ENCODE peak calls at places on chromosomes 11 and 22, in six cellular contexts. T, Z, R, H, G and U are unnamed samples.

GRCh38 chr11:57680552-57680874 is 12.6 kb downstream of the ZDHHC5 start:
- DNase-seq in H (peak), T (no peak), R (no peak), Z (peak), G (no peak), U (no peak)

GRCh38 chr11:65047581-65048422 is 6.8 kb downstream of the SAC3D1 start:
- DNase-seq in H (no peak), Z (no peak), T (no peak), R (no peak), G (no peak), U (no peak)

GRCh38 chr11:39569784-39570183 is 1889.7 kb downstream of the LRRC4C start:
- DNase-seq in T (no peak), Z (no peak), G (no peak), R (no peak), H (no peak), U (no peak)

GRCh38 chr11:27497284-27497866 is 9.2 kb downstream of the LIN7C start:
- DNase-seq in R (no peak), H (peak), Z (peak), G (peak), T (no peak), U (no peak)

GRCh38 chr11:66639066-66639813 is 737 bp downstream of the RBM4 start:
- DNase-seq in R (peak), T (no peak), H (peak), Z (peak), G (peak), U (no peak)

GRCh38 chr11:112524808-112525207 is 264.1 kb upstream of the PLET1 start:
- DNase-seq in H (no peak), T (no peak), G (no peak), Z (no peak), R (no peak), U (no peak)

GRCh38 chr11:67646535-67647336 is 3.8 kb downstream of the ACY3 start:
- DNase-seq in T (no peak), Z (no peak), G (no peak), R (no peak), H (no peak), U (no peak)

GRCh38 chr11:86625544-86625943 is 46.9 kb downstream of the ME3 start:
- DNase-seq in T (no peak), H (no peak), Z (no peak), R (no peak), G (no peak), U (no peak)

GRCh38 chr22:27993774-27994350 is 74.8 kb upstream of the PITPNB start:
- DNase-seq in G (no peak), H (no peak), R (no peak), T (no peak), Z (no peak), U (no peak)

GRCh38 chr11:62667460-62667859 is 2.3 kb downstream of the CSKMT start:
- DNase-seq in H (no peak), R (no peak), T (no peak), G (no peak), Z (no peak), U (no peak)

GRCh38 chr11:126997196-126997595 is 3.4 kb downstream of the KIRREL3 start:
- DNase-seq in H (peak), G (no peak), R (no peak), Z (no peak), T (no peak), U (no peak)

GRCh38 chr22:45726081-45726480 is 54.4 kb downstream of the ATXN10 start:
- DNase-seq in H (no peak), G (no peak), Z (no peak), R (no peak), T (no peak), U (no peak)

GRCh38 chr22:45718391-45718790 is 46.8 kb downstream of the ATXN10 start:
- DNase-seq in Z (no peak), T (no peak), H (no peak), R (no peak), G (no peak), U (no peak)

GRCh38 chr22:45720875-45721378 is 49.3 kb downstream of the ATXN10 start:
- DNase-seq in T (no peak), R (no peak), G (no peak), Z (no peak), H (no peak), U (no peak)

GRCh38 chr22:45717787-45718186 is 46.2 kb downstream of the ATXN10 start:
- DNase-seq in R (no peak), G (no peak), T (no peak), H (peak), Z (peak), U (no peak)

GRCh38 chr22:45722006-45722405 is 50.4 kb downstream of the ATXN10 start:
- DNase-seq in R (no peak), T (no peak), G (no peak), H (no peak), Z (no peak), U (no peak)
- H3K4me3 ChIP-seq in R (no peak), T (no peak), G (no peak), H (no peak), Z (no peak), U (no peak)

GRCh38 chr11:94325681-94326080 is 21.3 kb downstream of the IZUMO1R start:
- DNase-seq in T (peak), G (peak), R (peak), H (peak), Z (peak), U (no peak)
- TF ChIP-seq CTCF in T (peak), G (peak), R (no peak), H (peak), Z (peak), U (peak)

DNA sequence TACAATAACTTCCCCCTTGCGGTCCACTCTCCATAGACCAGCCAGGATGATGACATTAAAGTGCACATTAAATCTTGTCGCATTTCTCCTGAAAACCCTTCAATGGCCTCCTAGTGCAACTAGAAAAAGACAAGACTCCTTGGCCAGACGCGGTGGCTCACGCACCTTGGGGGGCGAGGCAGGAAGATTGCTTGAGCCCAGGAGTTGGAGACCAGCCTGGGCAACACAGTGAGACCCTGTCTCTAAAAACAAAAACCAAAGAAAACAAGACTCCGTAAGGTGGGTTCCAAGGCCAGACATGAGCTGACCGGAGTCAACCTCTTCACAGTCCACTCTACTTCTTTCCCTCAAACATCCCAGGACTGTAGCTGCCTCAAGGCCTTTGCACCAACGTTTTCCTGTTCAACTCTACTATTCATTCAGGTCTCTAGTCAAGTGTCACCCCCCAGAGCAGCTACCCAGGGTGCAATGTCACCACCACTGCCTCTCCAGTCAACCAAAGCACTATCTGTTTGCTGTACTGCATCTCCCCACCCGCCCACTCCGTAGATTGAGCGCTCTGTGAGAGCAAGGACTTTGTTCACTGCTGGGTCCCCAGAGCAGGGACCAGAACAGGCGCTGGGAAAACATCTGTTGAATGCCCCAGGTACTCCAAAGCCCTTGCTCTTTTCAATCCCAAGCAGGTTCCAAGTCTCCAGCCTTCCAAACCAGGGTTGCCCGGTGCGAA is 739 bp downstream of the ZMAT5 start:
- DNase-seq in R (no peak), T (no peak), Z (no peak), H (no peak), G (peak), U (no peak)
- H3K4me3 ChIP-seq in R (peak), T (peak), Z (peak), H (peak), G (peak), U (peak)

GRCh38 chr22:31496007-31496734 is at the start of gene SFI1:
- DNase-seq in Z (peak), R (peak), G (peak), H (peak), T (peak), U (peak)
- TF ChIP-seq CTCF in Z (peak), R (no peak), G (peak), H (peak), T (no peak), U (peak)

DNA sequence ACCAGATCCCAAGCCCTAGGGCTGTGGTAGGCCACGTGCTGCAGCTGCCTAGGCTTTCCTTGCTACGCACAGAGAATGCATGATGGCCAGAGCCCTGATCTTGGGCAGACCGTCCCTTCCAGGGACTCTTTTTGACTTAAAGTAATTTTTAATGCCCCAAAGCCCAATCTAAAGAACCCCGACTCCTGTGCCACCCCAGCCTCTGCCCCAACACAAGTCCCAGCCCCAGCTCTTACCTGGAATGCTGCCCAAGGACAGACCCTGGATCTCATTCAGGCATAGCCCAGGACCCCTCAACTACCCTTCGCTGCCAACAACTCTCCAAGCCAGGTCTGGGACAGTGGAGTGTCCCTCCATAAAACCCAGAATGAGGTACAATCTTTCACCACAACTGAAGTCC is 211.7 kb upstream of the B3GAT1 start:
- DNase-seq in G (no peak), H (no peak), Z (no peak), R (no peak), T (no peak), U (no peak)
- H3K4me3 ChIP-seq in G (no peak), H (no peak), Z (no peak), R (no peak), T (no peak), U (no peak)

DNA sequence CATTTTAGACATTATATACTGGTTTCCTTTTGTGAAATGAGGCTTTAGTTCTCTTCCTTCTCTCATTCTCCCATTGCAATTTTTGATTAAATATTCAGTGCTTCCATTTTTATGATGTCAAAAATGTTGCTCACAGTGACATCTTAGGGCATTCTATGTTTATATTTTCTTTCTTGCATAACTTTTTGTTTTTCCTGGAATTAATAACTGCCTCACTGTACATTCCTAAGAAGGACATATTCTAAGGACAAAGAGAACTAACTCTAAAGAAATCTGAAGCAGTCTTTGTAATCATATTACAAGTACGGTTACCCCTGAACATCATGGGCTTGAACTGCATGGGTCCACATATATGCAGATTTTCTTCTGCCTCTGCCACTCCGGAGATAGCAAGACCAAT is 25.8 kb upstream of the P2RY6 start:
- DNase-seq in R (no peak), G (no peak), T (no peak), H (no peak), Z (peak), U (no peak)
- TF ChIP-seq CTCF in R (no peak), G (no peak), T (no peak), H (no peak), Z (no peak), U (no peak)

DNA sequence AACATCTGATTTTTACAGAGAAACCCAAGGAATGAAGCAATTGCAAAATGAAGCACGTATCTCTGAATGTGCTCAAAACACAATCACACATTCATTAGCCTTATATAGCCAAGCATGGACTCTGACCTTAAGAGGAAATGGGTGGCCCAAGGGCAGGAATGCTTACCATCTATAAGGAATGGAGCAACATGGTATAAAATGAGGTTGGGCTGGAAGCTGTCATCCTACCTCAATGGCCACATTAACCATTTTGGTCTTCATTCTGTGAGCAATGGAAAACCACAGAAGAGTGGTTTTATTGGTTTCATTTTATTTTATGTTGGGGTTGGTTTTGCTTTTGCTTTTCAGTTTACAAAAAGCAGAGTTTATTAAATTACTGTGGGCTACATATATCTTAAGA is 11.0 kb upstream of the MS4A13 start:
- DNase-seq in T (no peak), H (no peak), G (no peak), R (no peak), Z (no peak), U (no peak)
- H3K4me3 ChIP-seq in T (no peak), H (no peak), G (no peak), R (no peak), Z (no peak), U (no peak)

DNA sequence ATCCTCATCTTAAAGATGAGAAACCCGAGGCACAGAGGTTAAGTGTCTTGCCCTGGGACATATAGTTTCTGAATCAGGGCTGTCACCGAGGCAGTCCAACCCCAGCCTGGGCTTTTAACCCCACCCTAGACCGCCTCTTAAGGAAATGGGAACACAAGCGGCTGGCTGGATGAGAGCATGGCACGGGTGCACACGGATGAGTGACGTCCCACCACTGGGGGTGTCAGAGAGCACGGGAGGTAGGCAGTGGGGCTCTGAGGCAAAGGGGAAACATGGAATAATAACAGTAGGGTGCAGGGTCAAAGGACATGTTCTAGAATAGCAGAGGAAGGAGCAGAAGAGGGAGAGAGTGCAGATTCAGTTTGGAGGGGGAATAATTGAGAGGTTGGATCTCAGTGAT is 22.3 kb downstream of the PPFIBP2 start:
- DNase-seq in T (no peak), H (no peak), G (peak), Z (no peak), R (no peak), U (no peak)
- TF ChIP-seq CTCF in T (no peak), H (no peak), G (peak), Z (no peak), R (no peak), U (peak)